ENCODE peak calls at places on chromosome X, in ten cellular contexts. B is astrocyte of the spinal cord, N is AG10803, K is GM23338, Z is endodermal cell, I is pancreas, D is AG04450, U is PC-3, S is mammary epithelial cell, J is MM.1S. Y is an unnamed sample.

GRCh38 chrX:39773923-39774803 is 323.6 kb downstream of the BCOR start:
- DNase-seq in D (no peak), K (no peak), U (no peak), N (no peak), J (no peak), I (no peak), Z (no peak), S (no peak), B (no peak), Y (no peak)

GRCh38 chrX:72128881-72129280 is 2.8 kb downstream of the RTL5 start:
- DNase-seq in N (no peak), D (no peak), I (peak), K (peak), Z (peak), J (no peak), S (no peak), U (peak), B (no peak), Y (no peak)

GRCh38 chrX:47958943-47959342 is 44.8 kb downstream of the ZNF182 start:
- DNase-seq in K (peak), Z (peak), S (no peak), I (no peak), J (no peak), B (no peak), U (peak), D (no peak), N (no peak), Y (no peak)

GRCh38 chrX:1323315-1323714 is 13.3 kb upstream of the IL3RA start:
- DNase-seq in N (no peak), I (no peak), D (no peak), J (peak), B (no peak), S (no peak), K (peak), U (peak), Z (peak), Y (no peak)

GRCh38 chrX:36859231-36859630 is 148.9 kb upstream of the FAM47C start:
- DNase-seq in Z (no peak), S (no peak), U (no peak), K (no peak), D (no peak), I (no peak), N (no peak), B (no peak), J (no peak), Y (no peak)

GRCh38 chrX:153075366-153075765 is 3.1 kb downstream of the PNMA6A start:
- DNase-seq in I (no peak), B (no peak), U (no peak), N (no peak), J (no peak), K (no peak), S (no peak), D (no peak), Z (no peak), Y (no peak)

GRCh38 chrX:15882704-15883539 is 28.3 kb upstream of the AP1S2 start:
- DNase-seq in S (peak), K (no peak), N (peak), J (peak), Z (no peak), B (peak), I (no peak), U (peak), D (no peak), Y (no peak)

GRCh38 chrX:153761863-153762262 is 2.2 kb upstream of the PLXNB3 start:
- DNase-seq in D (no peak), K (no peak), Z (peak), B (no peak), U (no peak), I (no peak), J (no peak), N (no peak), S (no peak), Y (no peak)

GRCh38 chrX:10110984-10111363 is 45.8 kb upstream of the CLCN4 start:
- DNase-seq in N (peak), J (peak), I (no peak), S (no peak), D (no peak), B (no peak), Z (no peak), U (no peak), K (no peak), Y (no peak)

GRCh38 chrX:56397636-56398035 is 165.5 kb downstream of the KLF8 start:
- DNase-seq in N (no peak), U (no peak), B (no peak), D (no peak), S (no peak), Z (no peak), I (no peak), J (peak), K (no peak), Y (no peak)

GRCh38 chrX:136193771-136194170 is 46.4 kb downstream of the FHL1 start:
- DNase-seq in I (no peak), J (no peak), Z (no peak), U (no peak), K (no peak), D (no peak), N (no peak), B (no peak), S (no peak), Y (no peak)

GRCh38 chrX:106621836-106622235 is 10.1 kb downstream of the RADX start:
- DNase-seq in J (no peak), I (no peak), Z (no peak), S (no peak), D (no peak), N (no peak), B (no peak), U (no peak), K (no peak), Y (no peak)

GRCh38 chrX:106615041-106615440 is 3.3 kb downstream of the RADX start:
- DNase-seq in N (no peak), S (no peak), I (no peak), B (no peak), D (no peak), Z (no peak), J (no peak), K (peak), U (no peak), Y (no peak)

GRCh38 chrX:106619797-106620196 is 8.0 kb downstream of the RADX start:
- DNase-seq in I (no peak), S (no peak), B (peak), D (no peak), Z (no peak), N (peak), J (no peak), K (peak), U (peak), Y (no peak)
- TF ChIP-seq CTCF in I (no peak), S (peak), B (peak), D (peak), Z (peak), N (peak), J (peak), K (peak), U (peak), Y (peak)

GRCh38 chrX:129097668-129098067 is 425.6 kb downstream of the SMARCA1 start:
- DNase-seq in D (no peak), U (no peak), N (no peak), J (no peak), I (no peak), B (no peak), Z (no peak), S (no peak), K (no peak), Y (no peak)

GRCh38 chrX:129099206-129099605 is 424.1 kb downstream of the SMARCA1 start:
- DNase-seq in U (no peak), K (no peak), I (no peak), S (no peak), J (no peak), B (no peak), N (no peak), D (no peak), Z (peak), Y (no peak)
- H3K4me3 ChIP-seq in U (no peak), K (no peak), I (no peak), S (no peak), J (no peak), B (no peak), N (no peak), D (no peak), Z (no peak), Y (no peak)

GRCh38 chrX:45681891-45682290 is 481.2 kb upstream of the DIPK2B start:
- DNase-seq in S (no peak), Z (no peak), D (no peak), K (no peak), B (no peak), U (no peak), J (no peak), N (no peak), I (no peak), Y (no peak)
- TF ChIP-seq CTCF in S (no peak), Z (no peak), D (no peak), K (no peak), B (no peak), U (no peak), J (no peak), N (no peak), I (no peak), Y (no peak)

DNA sequence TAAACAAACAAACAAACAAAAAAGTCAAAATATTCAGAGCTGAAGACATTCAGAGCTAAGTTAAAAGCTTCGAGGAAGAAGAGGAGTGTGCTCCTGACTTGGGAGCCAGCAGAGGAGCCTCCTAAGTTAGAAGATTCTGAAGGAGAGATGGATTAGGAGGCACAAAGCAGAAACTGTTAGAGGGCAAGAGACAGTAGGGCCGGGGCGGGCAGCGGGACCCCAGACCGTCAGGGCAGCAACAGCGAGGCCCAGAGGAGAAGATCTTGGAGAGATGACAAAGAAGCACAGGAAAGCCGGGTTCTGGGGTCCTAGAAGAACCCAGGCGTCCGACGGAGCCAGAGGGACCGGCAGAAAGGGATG is 682 bp downstream of the KLHL13 start:
- DNase-seq in Z (no peak), B (no peak), K (no peak), J (no peak), U (no peak), S (no peak), I (no peak), N (no peak), D (no peak), Y (no peak)
- H3K4me3 ChIP-seq in Z (peak), B (peak), K (peak), J (peak), U (peak), S (peak), I (peak), N (peak), D (peak), Y (peak)

DNA sequence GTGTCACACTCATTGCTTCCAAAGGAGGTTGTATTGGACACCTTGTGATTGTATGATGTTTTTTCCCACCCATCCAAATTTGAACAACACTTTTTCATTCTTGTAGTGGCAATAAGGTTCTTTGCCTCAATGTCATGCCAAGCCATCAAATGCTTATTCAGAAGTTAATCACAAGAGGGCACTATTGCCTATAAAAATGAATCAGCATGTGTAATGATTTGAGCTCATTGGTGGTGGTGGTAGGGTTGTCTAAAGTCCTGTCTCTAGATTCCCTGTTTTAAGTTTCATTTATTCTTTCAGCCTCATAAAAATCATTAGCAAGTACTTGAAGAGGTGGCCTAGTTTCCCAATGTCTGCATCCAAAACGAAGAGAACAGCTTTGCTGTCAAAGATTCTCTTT is 37.0 kb downstream of the IRS4 start:
- DNase-seq in B (peak), Z (no peak), N (peak), D (no peak), U (peak), S (peak), K (peak), J (peak), I (no peak), Y (no peak)
- TF ChIP-seq CTCF in B (peak), Z (peak), N (peak), D (no peak), U (peak), S (peak), K (peak), J (peak), I (peak), Y (peak)